ENCODE peak calls at places on chromosomes 16 and 17, in six cellular contexts. One of them, this sample, is unnamed.

GRCh38 chr17:66025551-66025950 is 166.4 kb downstream of the CEP112 start:
- DNase-seq in neural crest cell: no peak
- DNase-seq in A549: no peak
- DNase-seq in thoracic aorta: no peak
- DNase-seq in breast epithelium: no peak
- DNase-seq in GM23338: no peak
- DNase-seq in this sample: no peak

GRCh38 chr17:78779848-78780247 is 2.2 kb downstream of the CYTH1 start:
- DNase-seq in neural crest cell: no peak
- DNase-seq in A549: no peak
- DNase-seq in thoracic aorta: no peak
- DNase-seq in breast epithelium: no peak
- DNase-seq in GM23338: no peak
- DNase-seq in this sample: peak; percentile 76

GRCh38 chr17:67629963-67630320 is 87.8 kb upstream of the NOL11 start:
- DNase-seq in neural crest cell: no peak
- DNase-seq in A549: no peak
- DNase-seq in thoracic aorta: no peak
- DNase-seq in breast epithelium: no peak
- DNase-seq in GM23338: peak; percentile 64
- DNase-seq in this sample: no peak

GRCh38 chr16:20683812-20684211 is 13.7 kb downstream of the ACSM1 start:
- DNase-seq in neural crest cell: no peak
- DNase-seq in A549: no peak
- DNase-seq in thoracic aorta: no peak
- DNase-seq in breast epithelium: no peak
- DNase-seq in GM23338: no peak
- DNase-seq in this sample: no peak

GRCh38 chr16:65121870-65122723 is at the start of gene CDH11:
- DNase-seq in neural crest cell: peak; percentile 30
- DNase-seq in A549: no peak
- DNase-seq in thoracic aorta: no peak
- DNase-seq in breast epithelium: peak; percentile 51
- DNase-seq in GM23338: peak; percentile 78
- DNase-seq in this sample: no peak

GRCh38 chr17:17152385-17152784 is 53.7 kb downstream of the PLD6 start:
- DNase-seq in neural crest cell: no peak
- DNase-seq in A549: no peak
- DNase-seq in thoracic aorta: no peak
- DNase-seq in breast epithelium: no peak
- DNase-seq in GM23338: no peak
- DNase-seq in this sample: no peak

GRCh38 chr16:54424043-54424451 is 137.5 kb upstream of the IRX3 start:
- DNase-seq in neural crest cell: no peak
- DNase-seq in A549: no peak
- DNase-seq in thoracic aorta: no peak
- DNase-seq in breast epithelium: no peak
- DNase-seq in GM23338: no peak
- DNase-seq in this sample: no peak

GRCh38 chr16:28167221-28167620 is 44.5 kb downstream of the XPO6 start:
- DNase-seq in neural crest cell: no peak
- DNase-seq in A549: no peak
- DNase-seq in thoracic aorta: no peak
- DNase-seq in breast epithelium: no peak
- DNase-seq in GM23338: no peak
- DNase-seq in this sample: no peak

GRCh38 chr16:4051591-4051990 is 64.7 kb downstream of the ADCY9 start:
- DNase-seq in neural crest cell: no peak
- DNase-seq in A549: no peak
- DNase-seq in thoracic aorta: no peak
- DNase-seq in breast epithelium: no peak
- DNase-seq in GM23338: no peak
- DNase-seq in this sample: no peak

GRCh38 chr16:54577566-54578180 is 291.1 kb upstream of the IRX3 start:
- DNase-seq in neural crest cell: peak; percentile 39
- DNase-seq in A549: no peak
- DNase-seq in thoracic aorta: no peak
- DNase-seq in breast epithelium: no peak
- DNase-seq in GM23338: peak; percentile 64
- DNase-seq in this sample: no peak

GRCh38 chr16:2787961-2788360 is 601 bp upstream of the PRSS33 start:
- DNase-seq in neural crest cell: no peak
- DNase-seq in A549: no peak
- DNase-seq in thoracic aorta: no peak
- DNase-seq in breast epithelium: no peak
- DNase-seq in GM23338: no peak
- DNase-seq in this sample: no peak

GRCh38 chr17:16973760-16974540 is 2.0 kb upstream of the TNFRSF13B start:
- DNase-seq in neural crest cell: no peak
- DNase-seq in A549: no peak
- DNase-seq in thoracic aorta: no peak
- DNase-seq in breast epithelium: no peak
- DNase-seq in GM23338: no peak
- DNase-seq in this sample: no peak

GRCh38 chr17:9389116-9389515 is 186.5 kb downstream of the STX8 start:
- DNase-seq in neural crest cell: no peak
- DNase-seq in A549: peak; percentile 40
- DNase-seq in thoracic aorta: no peak
- DNase-seq in breast epithelium: no peak
- DNase-seq in GM23338: no peak
- DNase-seq in this sample: peak; percentile 5

GRCh38 chr17:49521521-49522185 is 26.6 kb downstream of the NGFR start:
- DNase-seq in neural crest cell: no peak
- DNase-seq in A549: no peak
- DNase-seq in thoracic aorta: no peak
- DNase-seq in breast epithelium: no peak
- DNase-seq in GM23338: no peak
- DNase-seq in this sample: no peak

GRCh38 chr16:35733278-35733965 is 2274.0 kb downstream of the TP53TG3F start:
- DNase-seq in neural crest cell: no peak
- DNase-seq in A549: no peak
- DNase-seq in thoracic aorta: no peak
- DNase-seq in breast epithelium: no peak
- DNase-seq in GM23338: no peak
- DNase-seq in this sample: no peak

GRCh38 chr17:12398636-12399035 is 267.1 kb upstream of the MYOCD start:
- DNase-seq in neural crest cell: no peak
- DNase-seq in A549: no peak
- DNase-seq in thoracic aorta: no peak
- DNase-seq in breast epithelium: no peak
- DNase-seq in GM23338: no peak
- DNase-seq in this sample: no peak
- TF ChIP-seq CTCF in neural crest cell: no peak
- TF ChIP-seq CTCF in A549: no peak
- TF ChIP-seq CTCF in thoracic aorta: no peak
- TF ChIP-seq CTCF in breast epithelium: no peak
- TF ChIP-seq CTCF in GM23338: no peak
- TF ChIP-seq CTCF in this sample: no peak

DNA sequence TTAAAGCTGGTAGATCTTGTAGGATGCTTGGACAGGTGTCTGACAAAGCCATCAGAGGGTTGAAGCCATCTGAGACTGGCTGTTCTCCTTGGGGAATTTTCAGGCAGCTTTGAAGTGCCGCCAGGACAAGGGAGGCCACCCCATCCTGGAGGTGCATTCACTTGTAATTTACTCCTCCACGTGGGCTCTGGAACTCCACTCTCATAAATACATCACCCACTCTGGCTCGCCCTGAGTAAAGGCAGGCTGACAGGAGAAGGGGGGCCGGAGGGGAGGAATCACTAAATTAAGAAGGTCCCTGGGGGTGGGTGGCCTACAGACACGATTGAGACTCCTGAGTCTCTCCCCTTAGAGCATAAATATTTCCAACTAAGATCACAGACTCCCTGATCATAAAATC is 56.3 kb upstream of the HNF1B start:
- DNase-seq in neural crest cell: no peak
- DNase-seq in A549: no peak
- DNase-seq in thoracic aorta: no peak
- DNase-seq in breast epithelium: no peak
- DNase-seq in GM23338: no peak
- DNase-seq in this sample: no peak
- TF ChIP-seq CTCF in neural crest cell: no peak
- TF ChIP-seq CTCF in A549: no peak
- TF ChIP-seq CTCF in thoracic aorta: no peak
- TF ChIP-seq CTCF in breast epithelium: no peak
- TF ChIP-seq CTCF in GM23338: no peak
- TF ChIP-seq CTCF in this sample: no peak

GRCh38 chr17:31739300-31739699 is 119.7 kb downstream of the COPRS start:
- DNase-seq in neural crest cell: no peak
- DNase-seq in A549: no peak
- DNase-seq in thoracic aorta: no peak
- DNase-seq in breast epithelium: no peak
- DNase-seq in GM23338: no peak
- DNase-seq in this sample: no peak

GRCh38 chr17:31736855-31737625 is 122.0 kb downstream of the COPRS start:
- DNase-seq in neural crest cell: no peak
- DNase-seq in A549: no peak
- DNase-seq in thoracic aorta: no peak
- DNase-seq in breast epithelium: no peak
- DNase-seq in GM23338: no peak
- DNase-seq in this sample: no peak

GRCh38 chr17:31738488-31738887 is 120.6 kb downstream of the COPRS start:
- DNase-seq in neural crest cell: no peak
- DNase-seq in A549: no peak
- DNase-seq in thoracic aorta: no peak
- DNase-seq in breast epithelium: no peak
- DNase-seq in GM23338: no peak
- DNase-seq in this sample: no peak

GRCh38 chr17:31740611-31741082 is 118.4 kb downstream of the COPRS start:
- DNase-seq in neural crest cell: no peak
- DNase-seq in A549: no peak
- DNase-seq in thoracic aorta: no peak
- DNase-seq in breast epithelium: no peak
- DNase-seq in GM23338: no peak
- DNase-seq in this sample: no peak

GRCh38 chr17:31738067-31738466 is 121.0 kb downstream of the COPRS start:
- DNase-seq in neural crest cell: no peak
- DNase-seq in A549: no peak
- DNase-seq in thoracic aorta: no peak
- DNase-seq in breast epithelium: no peak
- DNase-seq in GM23338: no peak
- DNase-seq in this sample: no peak
- TF ChIP-seq CTCF in neural crest cell: no peak
- TF ChIP-seq CTCF in A549: no peak
- TF ChIP-seq CTCF in thoracic aorta: no peak
- TF ChIP-seq CTCF in breast epithelium: peak; percentile 13
- TF ChIP-seq CTCF in GM23338: peak; percentile 37
- TF ChIP-seq CTCF in this sample: no peak

DNA sequence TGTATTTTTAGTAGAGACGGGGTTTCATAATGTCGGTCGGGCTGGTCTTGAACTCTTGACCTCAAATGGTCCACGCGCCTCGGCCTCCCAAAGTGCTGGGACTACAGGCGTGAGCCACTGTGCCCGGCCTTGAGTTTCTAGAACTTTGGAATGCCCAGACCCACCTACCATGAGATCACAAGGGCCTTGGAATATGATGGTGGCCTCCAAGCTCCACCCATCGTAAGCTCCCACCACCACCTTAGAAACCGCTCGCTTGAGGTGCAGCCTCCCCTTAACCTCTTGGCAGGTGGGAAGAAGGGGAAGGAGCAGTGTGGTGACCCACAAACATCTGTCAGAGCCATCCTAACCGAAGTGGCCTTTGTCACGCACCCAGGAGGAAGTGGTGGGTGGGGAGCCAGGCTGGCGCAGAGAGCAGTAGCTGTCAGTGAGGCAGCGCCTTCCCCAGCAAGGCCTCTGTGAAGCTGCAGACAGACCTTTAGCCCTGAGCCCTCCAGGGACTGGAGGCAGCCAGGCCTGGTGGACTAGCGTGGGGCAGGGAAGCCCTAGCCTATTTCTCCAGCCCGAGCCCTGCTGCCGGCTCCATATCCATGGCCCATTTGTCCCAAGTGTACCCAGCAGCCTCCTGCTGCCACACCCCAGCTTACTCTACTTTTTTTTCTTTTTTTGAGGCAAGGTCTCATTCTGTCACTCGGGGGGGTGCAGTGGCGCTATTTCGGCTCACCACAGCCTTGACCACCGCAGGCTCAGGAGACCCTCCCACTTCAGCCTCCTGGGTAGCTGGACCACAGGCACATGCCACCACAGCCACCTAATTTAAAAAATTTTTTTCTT is 13.1 kb upstream of the SEPHS2 start:
- DNase-seq in neural crest cell: no peak
- DNase-seq in A549: no peak
- DNase-seq in thoracic aorta: no peak
- DNase-seq in breast epithelium: no peak
- DNase-seq in GM23338: no peak
- DNase-seq in this sample: peak; percentile 97
- TF ChIP-seq CTCF in neural crest cell: no peak
- TF ChIP-seq CTCF in A549: no peak
- TF ChIP-seq CTCF in thoracic aorta: no peak
- TF ChIP-seq CTCF in breast epithelium: no peak
- TF ChIP-seq CTCF in GM23338: no peak
- TF ChIP-seq CTCF in this sample: no peak

GRCh38 chr17:10875984-10876555 is 38.2 kb upstream of the PIRT start:
- DNase-seq in neural crest cell: peak; percentile 68
- DNase-seq in A549: peak; percentile 53
- DNase-seq in thoracic aorta: no peak
- DNase-seq in breast epithelium: no peak
- DNase-seq in GM23338: peak; percentile 83
- DNase-seq in this sample: peak; percentile 58
- TF ChIP-seq CTCF in neural crest cell: peak; percentile 86
- TF ChIP-seq CTCF in A549: peak; percentile 86
- TF ChIP-seq CTCF in thoracic aorta: peak; percentile 44
- TF ChIP-seq CTCF in breast epithelium: peak; percentile 68
- TF ChIP-seq CTCF in GM23338: peak; percentile 79
- TF ChIP-seq CTCF in this sample: peak; percentile 78

GRCh38 chr16:67199808-67200198 is 872 bp downstream of the ELMO3 start:
- DNase-seq in neural crest cell: no peak
- DNase-seq in A549: no peak
- DNase-seq in thoracic aorta: no peak
- DNase-seq in breast epithelium: no peak
- DNase-seq in GM23338: peak; percentile 82
- DNase-seq in this sample: no peak

GRCh38 chr16:67197704-67198103 is 1.2 kb upstream of the ELMO3 start:
- DNase-seq in neural crest cell: no peak
- DNase-seq in A549: no peak
- DNase-seq in thoracic aorta: no peak
- DNase-seq in breast epithelium: no peak
- DNase-seq in GM23338: no peak
- DNase-seq in this sample: no peak

GRCh38 chr16:67199011-67199807 is at the start of gene ELMO3:
- DNase-seq in neural crest cell: no peak
- DNase-seq in A549: no peak
- DNase-seq in thoracic aorta: no peak
- DNase-seq in breast epithelium: no peak
- DNase-seq in GM23338: peak; percentile 89
- DNase-seq in this sample: no peak

GRCh38 chr16:67196881-67197280 is 2.0 kb upstream of the ELMO3 start:
- DNase-seq in neural crest cell: no peak
- DNase-seq in A549: no peak
- DNase-seq in thoracic aorta: no peak
- DNase-seq in breast epithelium: no peak
- DNase-seq in GM23338: no peak
- DNase-seq in this sample: no peak

GRCh38 chr16:67198238-67198734 is 645 bp upstream of the ELMO3 start:
- DNase-seq in neural crest cell: no peak
- DNase-seq in A549: peak; percentile 93
- DNase-seq in thoracic aorta: no peak
- DNase-seq in breast epithelium: no peak
- DNase-seq in GM23338: peak; percentile 68
- DNase-seq in this sample: peak; percentile 42
- TF ChIP-seq CTCF in neural crest cell: peak; percentile 46
- TF ChIP-seq CTCF in A549: peak; percentile 76
- TF ChIP-seq CTCF in thoracic aorta: peak; percentile 43
- TF ChIP-seq CTCF in breast epithelium: peak; percentile 44
- TF ChIP-seq CTCF in GM23338: peak; percentile 72
- TF ChIP-seq CTCF in this sample: peak; percentile 68

GRCh38 chr17:19321481-19322128 is 40.9 kb downstream of the B9D1 start:
- DNase-seq in neural crest cell: no peak
- DNase-seq in A549: no peak
- DNase-seq in thoracic aorta: no peak
- DNase-seq in breast epithelium: no peak
- DNase-seq in GM23338: peak; percentile 85
- DNase-seq in this sample: no peak
- TF ChIP-seq CTCF in neural crest cell: peak; percentile 38
- TF ChIP-seq CTCF in A549: no peak
- TF ChIP-seq CTCF in thoracic aorta: no peak
- TF ChIP-seq CTCF in breast epithelium: no peak
- TF ChIP-seq CTCF in GM23338: peak; percentile 61
- TF ChIP-seq CTCF in this sample: no peak